ENCODE peak calls at places on chromosome 11, in ten cellular contexts. E, L, X, Q, U, F, O, K, I and J are unnamed samples.

GRCh38 chr11:78699606-78700005 is 124.9 kb upstream of the NARS2 start:
- DNase-seq in E (no peak), L (no peak), X (no peak), Q (no peak), U (no peak), F (no peak), O (no peak), K (no peak), I (no peak), J (no peak)

GRCh38 chr11:85867751-85868150 is 12.6 kb downstream of the CCDC83 start:
- DNase-seq in E (no peak), L (peak), X (no peak), Q (no peak), U (no peak), F (no peak), O (peak), K (no peak), I (no peak), J (no peak)

GRCh38 chr11:28343304-28344233 is 235.4 kb downstream of the METTL15 start:
- DNase-seq in E (no peak), L (peak), X (no peak), Q (peak), U (peak), F (peak), O (peak), K (peak), I (no peak), J (peak)

GRCh38 chr11:45896392-45897068 is 10.5 kb downstream of the FREY1 start:
- DNase-seq in E (no peak), L (no peak), X (no peak), Q (no peak), U (no peak), F (no peak), O (no peak), K (no peak), I (no peak), J (no peak)

GRCh38 chr11:38927993-38928392 is 2330.0 kb upstream of the RAG2 start:
- DNase-seq in E (no peak), L (no peak), X (no peak), Q (no peak), U (no peak), F (no peak), O (no peak), K (no peak), I (no peak), J (no peak)

GRCh38 chr11:62071408-62071807 is 52.4 kb upstream of the INCENP start:
- DNase-seq in E (no peak), L (no peak), X (no peak), Q (no peak), U (no peak), F (no peak), O (peak), K (no peak), I (no peak), J (no peak)

GRCh38 chr11:120337896-120338840 is 2.0 kb downstream of the ARHGEF12 start:
- DNase-seq in E (no peak), L (no peak), X (no peak), Q (no peak), U (no peak), F (no peak), O (peak), K (no peak), I (no peak), J (no peak)

GRCh38 chr11:73578786-73579185 is 19.1 kb downstream of the FAM168A start:
- DNase-seq in E (no peak), L (no peak), X (no peak), Q (no peak), U (no peak), F (no peak), O (no peak), K (no peak), I (no peak), J (no peak)

GRCh38 chr11:79087238-79087956 is 353.4 kb downstream of the TENM4 start:
- DNase-seq in E (no peak), L (peak), X (no peak), Q (peak), U (peak), F (peak), O (peak), K (peak), I (no peak), J (peak)

GRCh38 chr11:121448431-121448941 is 3.6 kb upstream of the SORL1 start:
- DNase-seq in E (no peak), L (no peak), X (no peak), Q (no peak), U (no peak), F (no peak), O (peak), K (no peak), I (no peak), J (no peak)

GRCh38 chr11:79525257-79525656 is 84.4 kb upstream of the TENM4 start:
- DNase-seq in E (no peak), L (no peak), X (no peak), Q (no peak), U (no peak), F (no peak), O (no peak), K (no peak), I (no peak), J (no peak)

GRCh38 chr11:35367491-35367890 is 51.9 kb downstream of the SLC1A2 start:
- DNase-seq in E (no peak), L (peak), X (no peak), Q (no peak), U (no peak), F (no peak), O (peak), K (peak), I (no peak), J (no peak)

GRCh38 chr11:117657801-117658200 is 139.2 kb downstream of the DSCAML1 start:
- DNase-seq in E (no peak), L (no peak), X (no peak), Q (no peak), U (no peak), F (no peak), O (no peak), K (no peak), I (no peak), J (no peak)

GRCh38 chr11:115919341-115920086 is 415.3 kb upstream of the CADM1 start:
- DNase-seq in E (no peak), L (no peak), X (no peak), Q (no peak), U (peak), F (no peak), O (peak), K (no peak), I (no peak), J (no peak)

GRCh38 chr11:77155082-77155475 is 27.0 kb downstream of the MYO7A start:
- DNase-seq in E (no peak), L (no peak), X (no peak), Q (no peak), U (no peak), F (no peak), O (no peak), K (no peak), I (no peak), J (no peak)

GRCh38 chr11:88310246-88310645 is 27.3 kb downstream of the CTSC start:
- DNase-seq in E (no peak), L (no peak), X (no peak), Q (no peak), U (no peak), F (no peak), O (peak), K (no peak), I (no peak), J (no peak)

GRCh38 chr11:8261921-8262551 is 1.6 kb downstream of the LMO1 start:
- DNase-seq in E (peak), L (no peak), X (no peak), Q (no peak), U (no peak), F (no peak), O (no peak), K (no peak), I (no peak), J (no peak)

GRCh38 chr11:894575-895201 is 15.9 kb downstream of the CHID1 start:
- DNase-seq in E (no peak), L (no peak), X (no peak), Q (no peak), U (no peak), F (no peak), O (no peak), K (no peak), I (no peak), J (no peak)
- TF ChIP-seq CTCF in E (no peak), L (peak), X (no peak), Q (no peak), U (no peak), F (peak), O (peak), K (no peak), I (no peak), J (peak)

DNA sequence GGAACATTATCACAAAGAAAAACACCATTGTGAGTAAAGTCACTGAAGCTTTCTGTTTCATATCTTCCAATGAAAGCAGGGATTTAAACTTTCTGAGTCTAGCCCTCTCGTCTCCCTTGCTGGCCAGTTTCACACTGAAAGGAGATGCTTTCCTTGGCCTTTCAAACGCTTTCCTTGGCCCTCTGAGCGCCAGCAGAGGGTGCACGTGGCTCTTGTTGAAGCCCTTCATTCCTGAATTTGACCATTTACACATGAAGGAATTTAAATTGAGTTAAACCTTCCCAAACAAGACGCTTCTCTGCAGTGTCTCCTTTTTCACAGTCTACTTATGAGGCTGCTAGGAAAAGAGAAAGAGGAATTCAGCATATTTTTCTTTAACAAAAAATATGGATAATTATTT is 21.5 kb downstream of the NNMT start:
- DNase-seq in E (peak), L (no peak), X (no peak), Q (no peak), U (no peak), F (no peak), O (peak), K (no peak), I (peak), J (no peak)
- TF ChIP-seq CTCF in E (peak), L (peak), X (no peak), Q (peak), U (peak), F (peak), O (peak), K (peak), I (no peak), J (peak)

GRCh38 chr11:19816040-19816439 is 103.4 kb downstream of the NAV2 start:
- DNase-seq in E (no peak), L (no peak), X (no peak), Q (no peak), U (no peak), F (no peak), O (no peak), K (no peak), I (no peak), J (no peak)

GRCh38 chr11:19812096-19812495 is 99.5 kb downstream of the NAV2 start:
- DNase-seq in E (no peak), L (no peak), X (no peak), Q (no peak), U (no peak), F (no peak), O (no peak), K (no peak), I (no peak), J (no peak)

GRCh38 chr11:19813158-19813879 is 100.7 kb downstream of the NAV2 start:
- DNase-seq in E (no peak), L (no peak), X (no peak), Q (no peak), U (no peak), F (no peak), O (no peak), K (no peak), I (no peak), J (no peak)

GRCh38 chr11:19812710-19813109 is 100.1 kb downstream of the NAV2 start:
- DNase-seq in E (no peak), L (no peak), X (no peak), Q (no peak), U (no peak), F (no peak), O (no peak), K (no peak), I (no peak), J (no peak)

GRCh38 chr11:19814421-19814820 is 101.8 kb downstream of the NAV2 start:
- DNase-seq in E (no peak), L (no peak), X (no peak), Q (no peak), U (no peak), F (no peak), O (no peak), K (no peak), I (no peak), J (no peak)
- TF ChIP-seq CTCF in E (no peak), L (peak), X (no peak), Q (no peak), U (no peak), F (no peak), O (no peak), K (peak), I (no peak), J (no peak)

GRCh38 chr11:72308226-72309073 is 64.5 kb upstream of the PHOX2A start:
- DNase-seq in E (no peak), L (peak), X (no peak), Q (peak), U (no peak), F (peak), O (peak), K (peak), I (no peak), J (peak)

GRCh38 chr11:72305077-72305476 is 61.1 kb upstream of the PHOX2A start:
- DNase-seq in E (no peak), L (no peak), X (no peak), Q (no peak), U (no peak), F (no peak), O (no peak), K (no peak), I (no peak), J (no peak)

GRCh38 chr11:72307439-72307838 is 63.5 kb upstream of the PHOX2A start:
- DNase-seq in E (no peak), L (no peak), X (no peak), Q (no peak), U (no peak), F (no peak), O (no peak), K (no peak), I (no peak), J (no peak)

GRCh38 chr11:72306186-72306585 is 62.2 kb upstream of the PHOX2A start:
- DNase-seq in E (no peak), L (no peak), X (no peak), Q (no peak), U (no peak), F (no peak), O (peak), K (peak), I (no peak), J (no peak)

GRCh38 chr11:72309074-72309598 is 65.2 kb upstream of the PHOX2A start:
- DNase-seq in E (no peak), L (no peak), X (no peak), Q (no peak), U (no peak), F (no peak), O (no peak), K (no peak), I (no peak), J (no peak)
- TF ChIP-seq CTCF in E (no peak), L (no peak), X (no peak), Q (no peak), U (no peak), F (no peak), O (no peak), K (no peak), I (no peak), J (no peak)